ENCODE peak calls at places on chromosomes 4 and X, in five cellular contexts. D is sigmoid colon, K is transverse colon, V is suprapubic skin, X is prostate gland. A is an unnamed sample.

GRCh38 chr4:11165052-11165451 is 263.6 kb downstream of the HS3ST1 start:
- DNase-seq in D (no peak), V (no peak), X (no peak), K (no peak), A (no peak)

GRCh38 chr4:77104405-77105292 is 28.9 kb upstream of the CCNI start:
- DNase-seq in V (peak; percentile 88), D (peak; percentile 89), K (peak; percentile 73), X (peak; percentile 72), A (no peak)

GRCh38 chr4:83223781-83224180 is 60.8 kb downstream of the COQ2 start:
- DNase-seq in D (no peak), X (no peak), K (no peak), V (no peak), A (no peak)

GRCh38 chr4:138510053-138510452 is 267.9 kb upstream of the SLC7A11 start:
- DNase-seq in D (no peak), K (no peak), X (no peak), V (no peak), A (no peak)

GRCh38 chr4:82968972-82969371 is 41.7 kb downstream of the LIN54 start:
- DNase-seq in V (no peak), D (no peak), K (no peak), X (no peak), A (no peak)

GRCh38 chr4:150242820-150243458 is 164.7 kb downstream of the DCLK2 start:
- DNase-seq in V (no peak), D (no peak), K (no peak), X (no peak), A (no peak)

GRCh38 chr4:102139132-102139573 is 206.1 kb downstream of the SLC39A8 start:
- DNase-seq in V (no peak), K (no peak), D (no peak), X (no peak), A (peak; percentile 16)

GRCh38 chr4:105895324-105895608 is at the start of gene NPNT:
- DNase-seq in D (no peak), V (no peak), X (no peak), K (peak; percentile 44), A (no peak)

GRCh38 chrX:124217289-124218251 is 114.9 kb upstream of the TEX13D start:
- DNase-seq in V (no peak), X (no peak), D (no peak), K (peak; percentile 37), A (no peak)

DNA sequence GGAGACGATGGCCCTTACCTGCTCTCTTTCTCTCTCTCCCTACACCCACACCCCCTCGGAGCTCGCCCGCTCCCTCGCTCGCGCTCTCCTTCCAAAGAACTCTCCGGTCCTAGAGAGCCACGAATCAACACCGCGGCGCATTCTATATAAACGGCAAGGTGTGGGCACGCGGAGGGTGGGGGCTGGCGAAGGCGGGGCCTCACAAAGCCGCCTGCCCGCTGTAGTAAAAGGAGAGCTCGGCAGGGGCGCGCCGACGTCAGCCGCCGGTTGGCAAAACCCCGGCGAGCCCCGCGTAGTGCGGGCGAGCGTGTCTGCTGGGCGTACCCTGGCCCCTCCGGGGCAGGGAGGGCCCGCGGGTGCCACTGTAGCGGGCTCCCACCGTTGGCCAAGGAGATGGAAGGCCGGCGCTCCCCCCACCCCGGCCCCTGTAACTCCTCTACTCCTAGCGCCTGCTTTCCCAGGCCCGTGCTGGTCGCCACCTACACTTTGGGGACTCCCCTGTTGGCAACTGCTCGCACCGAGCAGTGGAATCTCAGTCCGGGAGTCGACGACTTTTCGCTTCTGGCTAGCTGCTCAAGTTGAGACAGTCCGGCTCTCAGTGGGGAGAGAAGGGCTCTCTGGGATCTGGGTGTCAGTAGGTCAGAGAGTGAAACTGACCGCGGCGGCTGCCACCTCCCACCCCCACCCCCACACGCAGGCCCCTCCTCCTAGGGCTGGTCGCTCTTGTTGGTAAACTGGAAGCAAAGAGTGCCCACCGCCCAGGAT is 325.5 kb upstream of the F9 start:
- DNase-seq in D (peak; percentile 70), X (peak; percentile 68), K (peak; percentile 26), V (no peak), A (no peak)
- TF ChIP-seq POLR2AphosphoS5 in D (no peak), X (peak; percentile 73), K (no peak), V (no peak), A (no peak)

GRCh38 chr4:100539706-100540105 is 21.9 kb upstream of the EMCN start:
- DNase-seq in K (no peak), V (no peak), X (no peak), D (no peak), A (no peak)
- H3K27ac ChIP-seq in K (no peak overlapping the region), V (no peak overlapping the region), X (no peak overlapping the region), D (no peak overlapping the region), A (no peak overlapping the region)

GRCh38 chrX:13923289-13923688 is 106.4 kb upstream of the GPM6B start:
- DNase-seq in V (no peak), D (no peak), X (no peak), K (no peak), A (no peak)
- TF ChIP-seq POLR2AphosphoS5 in V (no peak), D (no peak), X (no peak), K (no peak), A (no peak)

GRCh38 chrX:24215282-24215681 is 65.8 kb downstream of the ZFX start:
- DNase-seq in V (no peak), D (no peak), K (no peak), X (no peak), A (no peak)

GRCh38 chrX:24207826-24208225 is 58.3 kb downstream of the ZFX start:
- DNase-seq in V (no peak), D (no peak), K (no peak), X (no peak), A (no peak)

GRCh38 chrX:24208494-24209240 is 59.1 kb downstream of the ZFX start:
- DNase-seq in D (no peak), X (no peak), K (no peak), V (no peak), A (no peak)

GRCh38 chrX:24214568-24214967 is 65.0 kb downstream of the ZFX start:
- DNase-seq in K (no peak), X (no peak), D (no peak), V (no peak), A (no peak)

DNA sequence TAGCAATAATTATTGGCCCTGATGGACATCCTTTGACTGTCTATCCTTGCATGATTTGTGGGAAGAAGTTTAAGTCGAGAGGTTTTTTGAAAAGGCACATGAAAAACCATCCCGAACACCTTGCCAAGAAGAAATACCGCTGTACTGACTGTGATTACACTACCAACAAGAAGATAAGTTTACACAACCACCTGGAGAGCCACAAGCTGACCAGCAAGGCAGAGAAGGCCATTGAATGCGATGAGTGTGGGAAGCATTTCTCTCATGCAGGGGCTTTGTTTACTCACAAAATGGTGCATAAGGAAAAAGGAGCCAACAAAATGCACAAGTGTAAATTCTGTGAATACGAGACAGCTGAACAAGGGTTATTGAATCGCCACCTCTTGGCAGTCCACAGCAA is 60.7 kb downstream of the ZFX start:
- DNase-seq in D (no peak), X (no peak), V (no peak), K (no peak), A (no peak)
- H3K27ac ChIP-seq in D (no peak overlapping the region), X (no peak overlapping the region), V (no peak overlapping the region), K (no peak overlapping the region), A (no peak overlapping the region)

GRCh38 chr4:147340547-147341225 is 140.2 kb upstream of the EDNRA start:
- DNase-seq in V (no peak), K (no peak), X (no peak), D (no peak), A (no peak)
- TF ChIP-seq POLR2AphosphoS5 in V (no peak), K (no peak), X (no peak), D (no peak), A (no peak)

GRCh38 chr4:79650217-79650616 is 242.2 kb upstream of the GK2 start:
- DNase-seq in V (no peak), K (no peak), D (no peak), X (no peak), A (no peak)

GRCh38 chr4:79650794-79651431 is 242.9 kb upstream of the GK2 start:
- DNase-seq in K (no peak), V (no peak), X (no peak), D (no peak), A (no peak)

GRCh38 chr4:79652232-79652631 is 244.2 kb upstream of the GK2 start:
- DNase-seq in K (no peak), D (no peak), X (peak; percentile 72), V (no peak), A (no peak)

GRCh38 chr4:79652726-79653125 is 244.7 kb upstream of the GK2 start:
- DNase-seq in D (no peak), K (no peak), X (peak; percentile 53), V (no peak), A (no peak)

GRCh38 chr4:79651516-79651915 is 243.5 kb upstream of the GK2 start:
- DNase-seq in D (no peak), X (no peak), K (no peak), V (no peak), A (no peak)
- H3K27ac ChIP-seq in D (peak overlapping the region; percentile 79), X (peak overlapping the region; percentile 72), K (peak overlapping the region; percentile 67), V (no peak overlapping the region), A (peak overlapping the region; percentile 64)

GRCh38 chrX:56763556-56764152 is 34.6 kb downstream of the NBDY start:
- DNase-seq in V (no peak), X (no peak), K (peak; percentile 88), D (peak; percentile 92), A (no peak)
- TF ChIP-seq POLR2AphosphoS5 in V (no peak), X (no peak), K (no peak), D (no peak), A (no peak)